ENCODE peak calls at places on chromosome 12, in six cellular contexts. V is activated gamma-delta T cell; A is Karpas-422; H is neural crest cell; C is activated naive CD4-positive, alpha-beta T cell; X is Right ventricle myocardium superior. F is an unnamed sample.

GRCh38 chr12:89373772-89374572 is 21.7 kb upstream of the DUSP6 start:
- DNase-seq in X (no peak), A (no peak), H (no peak), V (no peak), C (no peak), F (no peak)

GRCh38 chr12:34379142-34379541 is 356.8 kb downstream of the ALG10 start:
- DNase-seq in A (no peak), H (no peak), V (no peak), C (no peak), X (no peak), F (no peak)

GRCh38 chr12:77229640-77230442 is 164.5 kb upstream of the E2F7 start:
- DNase-seq in X (no peak), C (no peak), V (no peak), A (no peak), H (no peak), F (no peak)

GRCh38 chr12:118307069-118307954 is 65.4 kb downstream of the TAOK3 start:
- DNase-seq in A (peak; percentile 51), X (no peak), V (no peak), C (no peak), H (no peak), F (no peak)

GRCh38 chr12:120368789-120369475 is at the start of gene MSI1:
- DNase-seq in X (peak; percentile 33), C (no peak), H (peak; percentile 30), A (no peak), V (no peak), F (no peak)

GRCh38 chr12:30457621-30458289 is 237.9 kb downstream of the IPO8 start:
- DNase-seq in H (no peak), X (no peak), V (no peak), A (no peak), C (no peak), F (no peak)

GRCh38 chr12:112820796-112821195 is 29.2 kb downstream of the RPH3A start:
- DNase-seq in V (no peak), H (no peak), X (no peak), C (no peak), A (no peak), F (no peak)

GRCh38 chr12:114744696-114745095 is 60.7 kb upstream of the TBX3 start:
- DNase-seq in C (no peak), H (no peak), X (no peak), V (no peak), A (no peak), F (no peak)

GRCh38 chr12:28869197-28869596 is 279.9 kb upstream of the FAR2 start:
- DNase-seq in C (no peak), A (no peak), X (no peak), H (no peak), V (no peak), F (no peak)

GRCh38 chr12:101929365-101930041 is 52.1 kb downstream of the DRAM1 start:
- DNase-seq in A (no peak), C (no peak), V (no peak), X (no peak), H (no peak), F (no peak)

GRCh38 chr12:53179694-53180269 is 740 bp upstream of the ZNF740 start:
- DNase-seq in X (no peak), A (peak; percentile 59), V (no peak), H (peak; percentile 18), C (no peak), F (no peak)

GRCh38 chr12:52769354-52769753 is 7.8 kb downstream of the KRT76 start:
- DNase-seq in C (no peak), X (no peak), A (no peak), H (no peak), V (no peak), F (no peak)

GRCh38 chr12:2244013-2244861 is 191.4 kb downstream of the CACNA1C start:
- DNase-seq in A (no peak), C (no peak), V (no peak), X (no peak), H (no peak), F (no peak)

GRCh38 chr12:54680374-54680773 is 32.2 kb upstream of the DCD start:
- DNase-seq in H (no peak), X (no peak), C (no peak), V (no peak), A (peak; percentile 81), F (peak; percentile 67)

GRCh38 chr12:21839776-21840175 is 65.3 kb upstream of the KCNJ8 start:
- DNase-seq in H (no peak), X (no peak), V (no peak), A (peak; percentile 22), C (no peak), F (no peak)

GRCh38 chr12:124992874-124993567 is 424 bp upstream of the BRI3BP start:
- DNase-seq in X (no peak), V (no peak), C (peak; percentile 70), A (peak; percentile 95), H (peak; percentile 81), F (peak; percentile 97)

GRCh38 chr12:46908236-46908935 is 82.6 kb upstream of the SLC38A4 start:
- DNase-seq in H (no peak), A (no peak), X (no peak), V (no peak), C (no peak), F (no peak)

GRCh38 chr12:62273724-62274380 is 13.6 kb downstream of the USP15 start:
- DNase-seq in X (no peak), C (no peak), A (no peak), V (no peak), H (no peak), F (no peak)

GRCh38 chr12:57632369-57632897 is 568 bp downstream of the B4GALNT1 start:
- DNase-seq in V (peak; percentile 22), H (no peak), X (no peak), C (no peak), A (no peak), F (peak; percentile 27)

GRCh38 chr12:90899456-90900182 is 55.4 kb downstream of the CCER1 start:
- DNase-seq in H (no peak), V (no peak), X (no peak), A (no peak), C (no peak), F (no peak)

GRCh38 chr12:51450816-51451215 is 26.2 kb downstream of the SLC4A8 start:
- DNase-seq in V (no peak), H (no peak), A (no peak), C (no peak), X (no peak), F (no peak)

GRCh38 chr12:67067453-67068203 is 201.5 kb upstream of the CAND1 start:
- DNase-seq in X (no peak), C (no peak), A (no peak), H (no peak), V (no peak), F (peak; percentile 9)

GRCh38 chr12:57242691-57243454 is 8.1 kb downstream of the STAC3 start:
- DNase-seq in H (peak; percentile 94), A (peak; percentile 97), V (peak; percentile 30), C (peak; percentile 64), X (peak; percentile 73), F (peak; percentile 97)

F was measured in NAMALWA.